ENCODE peak calls at places on chromosomes 12 and 14, in seven cellular contexts. K, C, O, X, P, H and M are unnamed samples. For H3K4me1, the result is how much of the 10 kb centered on the place peaks cover.

GRCh38 chr12:117261267-117261666 is 71.0 kb upstream of the FBXO21 start:
- DNase-seq in K (no peak), H (no peak), O (no peak), X (no peak), C (no peak), P (no peak), M (no peak)

GRCh38 chr14:98321838-98322237 is 950.2 kb downstream of the BCL11B start:
- DNase-seq in P (no peak), O (no peak), C (no peak), H (no peak), K (no peak), X (no peak), M (no peak)

GRCh38 chr14:79971330-79971729 is 240.0 kb downstream of the DIO2 start:
- DNase-seq in C (no peak), X (no peak), O (no peak), P (no peak), K (no peak), H (no peak), M (no peak)

GRCh38 chr14:32939254-32940065 is 781 bp downstream of the NPAS3 start:
- DNase-seq in O (no peak), P (peak), C (peak), X (no peak), H (no peak), K (peak), M (no peak)

GRCh38 chr14:67680121-67680602 is 5.7 kb upstream of the VTI1B start:
- DNase-seq in X (no peak), K (no peak), P (no peak), H (no peak), O (no peak), C (no peak), M (no peak)

GRCh38 chr14:85762523-85762922 is 232.6 kb downstream of the FLRT2 start:
- DNase-seq in X (no peak), C (no peak), K (no peak), H (no peak), O (no peak), P (no peak), M (no peak)

GRCh38 chr12:41205070-41205715 is 17.1 kb downstream of the PDZRN4 start:
- DNase-seq in X (no peak), C (no peak), K (no peak), O (no peak), P (no peak), H (peak), M (no peak)

GRCh38 chr12:20305470-20305869 is 62.9 kb upstream of the PDE3A start:
- DNase-seq in X (no peak), K (no peak), O (no peak), H (no peak), C (no peak), P (no peak), M (no peak)

GRCh38 chr12:62861157-62861535 is 73.8 kb downstream of the PPM1H start:
- DNase-seq in K (no peak), O (no peak), P (no peak), C (no peak), X (no peak), H (no peak), M (no peak)

GRCh38 chr12:31959701-31960391 is 631 bp downstream of the RESF1 start:
- DNase-seq in X (peak), H (peak), O (peak), K (peak), C (peak), P (peak), M (peak)

GRCh38 chr14:93894992-93895391 is 32.2 kb upstream of the FAM181A start:
- DNase-seq in K (no peak), H (no peak), X (no peak), O (no peak), C (no peak), P (no peak), M (no peak)

GRCh38 chr14:33229269-33229924 is 290.7 kb downstream of the NPAS3 start:
- DNase-seq in C (no peak), P (no peak), H (no peak), O (no peak), X (no peak), K (no peak), M (no peak)

GRCh38 chr12:93040367-93040766 is 111.3 kb upstream of the EEA1 start:
- DNase-seq in P (no peak), H (no peak), O (no peak), X (no peak), K (no peak), C (no peak), M (no peak)

GRCh38 chr14:77032854-77033621 is 4.5 kb upstream of the IRF2BPL start:
- DNase-seq in H (peak), K (peak), X (peak), O (peak), C (peak), P (peak), M (peak)

GRCh38 chr12:59396519-59396918 is 199.3 kb upstream of the SLC16A7 start:
- DNase-seq in K (peak), H (no peak), C (no peak), X (no peak), P (no peak), O (no peak), M (no peak)

GRCh38 chr14:24630087-24630871 is 3.7 kb downstream of the GZMB start:
- DNase-seq in C (no peak), K (no peak), O (no peak), H (no peak), X (peak), P (no peak), M (no peak)

GRCh38 chr12:123478762-123479161 is 20.8 kb downstream of the SNRNP35 start:
- DNase-seq in X (no peak), C (no peak), P (no peak), H (no peak), K (no peak), O (no peak), M (no peak)

GRCh38 chr14:23725980-23726746 is 90.0 kb downstream of the DHRS2 start:
- DNase-seq in C (no peak), P (no peak), H (no peak), K (no peak), O (no peak), X (no peak), M (no peak)

GRCh38 chr12:109358154-109358869 is 10.6 kb downstream of the MYO1H start:
- DNase-seq in O (no peak), C (no peak), X (no peak), H (peak), P (no peak), K (no peak), M (no peak)

GRCh38 chr14:104147346-104148125 is 9.1 kb downstream of the KIF26A start:
- DNase-seq in K (no peak), H (no peak), X (no peak), O (no peak), C (no peak), P (no peak), M (no peak)

GRCh38 chr12:50597200-50598195 is 92.7 kb downstream of the DIP2B start:
- DNase-seq in H (peak), C (no peak), K (peak), O (peak), X (no peak), P (peak), M (no peak)

GRCh38 chr14:57492859-57493258 is 798 bp downstream of the CCDC198 start:
- DNase-seq in C (no peak), X (no peak), O (no peak), H (no peak), P (no peak), K (no peak), M (no peak)

GRCh38 chr14:90641111-90642010 is 174.9 kb downstream of the TTC7B start:
- DNase-seq in K (no peak), H (no peak), X (no peak), O (no peak), C (no peak), P (no peak), M (no peak)

GRCh38 chr12:41552507-41553047 is 364.5 kb downstream of the PDZRN4 start:
- DNase-seq in K (no peak), O (no peak), C (no peak), H (no peak), X (no peak), P (no peak), M (no peak)

GRCh38 chr14:101861464-101861863 is 100.0 kb downstream of the PPP2R5C start:
- DNase-seq in C (no peak), H (no peak), P (no peak), X (no peak), K (no peak), O (no peak), M (no peak)

GRCh38 chr12:78470354-78471195 is 394.0 kb upstream of the SYT1 start:
- DNase-seq in P (no peak), H (peak), X (no peak), K (no peak), O (peak), C (no peak), M (no peak)

GRCh38 chr14:97719931-97720330 is 922.7 kb downstream of the VRK1 start:
- DNase-seq in X (no peak), H (no peak), O (no peak), K (no peak), P (no peak), C (no peak), M (no peak)

GRCh38 chr14:80164991-80165390 is 46.3 kb downstream of the DIO2 start:
- DNase-seq in O (no peak), C (no peak), K (no peak), H (no peak), P (no peak), X (no peak), M (no peak)

GRCh38 chr12:99611590-99611989 is 36.0 kb upstream of the GARIN6 start:
- DNase-seq in H (no peak), K (no peak), P (no peak), C (no peak), O (no peak), X (no peak), M (no peak)

DNA sequence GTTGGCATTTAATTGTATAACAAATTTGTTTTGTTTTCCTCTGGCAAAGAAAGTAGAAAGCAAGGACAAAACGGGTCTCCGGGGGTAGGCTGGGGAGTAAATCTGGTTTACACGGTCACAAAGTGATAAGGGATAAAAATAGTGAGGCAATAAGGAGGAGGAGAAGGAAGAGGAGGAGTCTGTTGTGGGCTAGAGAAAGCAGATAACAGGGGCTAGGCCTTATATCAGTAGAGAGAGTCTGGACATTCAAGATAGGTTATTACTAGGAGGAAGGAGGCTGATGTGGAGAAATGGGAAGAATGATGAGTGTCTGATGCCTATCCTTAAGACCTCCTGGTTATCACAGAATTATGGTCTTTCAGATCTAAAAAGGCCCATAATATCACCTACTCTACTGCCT is 83.2 kb upstream of the SSTR1 start:
- DNase-seq in H (no peak), X (no peak), K (no peak), C (no peak), O (peak), P (no peak), M (no peak)
- TF ChIP-seq CTCF in H (no peak), X (no peak), K (no peak), C (no peak), O (no peak), P (no peak), M (no peak)

DNA sequence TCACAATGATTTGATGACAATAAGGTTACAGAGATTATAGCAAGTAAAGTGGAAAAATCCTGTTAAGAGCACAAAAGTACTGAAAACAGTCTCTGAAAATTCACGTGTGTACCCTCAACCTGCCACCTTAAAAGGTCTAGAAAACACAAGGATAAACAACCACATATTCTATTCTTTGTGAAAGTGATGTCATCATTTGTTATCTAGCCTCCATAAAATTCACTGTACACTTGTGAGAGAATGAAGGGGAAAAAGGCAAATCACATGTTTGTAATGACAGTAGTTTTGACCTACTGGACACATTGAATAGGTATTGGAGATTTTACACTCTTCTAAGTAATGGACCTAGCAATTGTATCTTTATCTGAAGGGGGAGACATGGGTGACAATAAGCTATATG is 4.0 kb downstream of the PTGDR start:
- DNase-seq in H (no peak), K (no peak), P (no peak), X (no peak), C (no peak), O (no peak), M (no peak)
- H3K4me3 ChIP-seq in H (no peak), K (no peak), P (no peak), X (no peak), C (no peak), O (no peak), M (no peak)

GRCh38 chr12:27547592-27547991 is 23.6 kb downstream of the PPFIBP1 start:
- DNase-seq in H (no peak), P (no peak), O (no peak), K (no peak), X (no peak), C (no peak), M (no peak)

GRCh38 chr12:27550653-27550975 is 26.6 kb downstream of the PPFIBP1 start:
- DNase-seq in H (no peak), P (no peak), X (no peak), K (no peak), O (no peak), C (no peak), M (no peak)

GRCh38 chr12:27549231-27549800 is 25.3 kb downstream of the PPFIBP1 start:
- DNase-seq in X (no peak), C (no peak), O (no peak), K (no peak), H (no peak), P (no peak), M (no peak)

GRCh38 chr12:27549801-27550652 is 26.0 kb downstream of the PPFIBP1 start:
- DNase-seq in P (peak), K (peak), O (no peak), H (no peak), X (peak), C (peak), M (no peak)

GRCh38 chr12:27548301-27549199 is 24.5 kb downstream of the PPFIBP1 start:
- DNase-seq in C (no peak), P (no peak), X (no peak), K (no peak), O (no peak), H (no peak), M (no peak)
- H3K4me1 ChIP-seq in C (under half), P (under half), X (half or more), K (under half), O (under half), H (under half), M (half or more)

GRCh38 chr12:110403975-110404675 is 617 bp upstream of the ANAPC7 start:
- DNase-seq in H (peak), O (peak), K (peak), P (peak), C (peak), X (no peak), M (no peak)

DNA sequence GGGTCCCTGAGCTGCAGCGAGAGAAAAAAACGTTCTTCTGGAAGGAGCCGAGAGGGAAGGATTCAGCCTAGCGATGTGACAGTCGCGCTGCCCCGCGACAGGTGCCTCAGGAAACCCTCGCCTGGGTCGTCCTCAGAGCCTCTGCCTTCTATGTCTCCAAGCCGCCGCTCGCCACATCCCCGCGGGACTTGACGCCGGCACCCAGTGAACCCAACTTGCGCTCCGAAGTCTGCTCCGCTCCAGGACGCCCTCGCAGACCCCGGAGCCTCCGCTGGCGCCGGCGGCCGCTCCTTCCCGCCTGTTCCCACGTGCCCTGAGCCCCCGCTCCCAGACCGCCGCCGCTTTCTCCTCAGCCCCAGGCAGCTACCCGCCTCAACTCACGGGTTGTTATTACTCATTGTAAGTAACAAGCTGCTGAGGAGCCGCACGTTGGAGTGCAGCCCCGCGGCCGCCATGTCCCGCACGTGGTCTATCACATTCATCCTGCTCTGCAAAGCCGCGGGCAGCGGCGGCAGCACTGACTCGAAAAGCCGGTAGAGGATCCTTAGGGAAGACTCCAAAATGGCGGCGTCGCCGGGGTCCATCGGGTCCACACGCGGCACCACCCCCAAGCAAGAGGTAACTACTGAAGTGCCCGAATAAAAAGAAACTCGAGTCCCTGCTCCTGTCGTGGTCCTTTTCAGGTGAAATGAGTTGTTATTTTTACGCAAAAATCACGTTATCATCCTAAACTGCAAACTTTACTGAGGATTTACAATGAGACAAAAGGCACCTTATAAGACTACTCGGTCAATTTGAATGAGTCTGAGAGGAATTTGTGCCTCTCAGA is at the start of gene ANAPC7:
- DNase-seq in X (peak), P (peak), C (peak), K (peak), H (peak), O (peak), M (peak)
- TF ChIP-seq CTCF in X (no peak), P (no peak), C (no peak), K (no peak), H (no peak), O (peak), M (no peak)